ENCODE peak calls at places on chromosome 13, in nine cellular contexts. F, D, O, H, V, U, N, R and X are unnamed samples.

GRCh38 chr13:96551540-96551939 is 442.7 kb downstream of the OXGR1 start:
- DNase-seq in F (no peak), D (no peak), O (no peak), H (no peak), V (no peak), U (no peak), N (no peak), R (no peak), X (no peak)

GRCh38 chr13:110388141-110388943 is 81.3 kb downstream of the COL4A2 start:
- DNase-seq in F (no peak), D (peak), O (no peak), H (no peak), V (no peak), U (peak), N (peak), R (no peak), X (no peak)

GRCh38 chr13:27147530-27148170 is 24.0 kb downstream of the USP12 start:
- DNase-seq in F (no peak), D (no peak), O (no peak), H (no peak), V (no peak), U (no peak), N (no peak), R (no peak), X (no peak)

GRCh38 chr13:113043931-113044330 is 61.7 kb upstream of the F7 start:
- DNase-seq in F (no peak), D (no peak), O (no peak), H (no peak), V (no peak), U (no peak), N (peak), R (no peak), X (no peak)

GRCh38 chr13:66459143-66459542 is 771.0 kb downstream of the PCDH9 start:
- DNase-seq in F (no peak), D (no peak), O (no peak), H (no peak), V (no peak), U (no peak), N (no peak), R (no peak), X (no peak)

GRCh38 chr13:35791191-35791902 is 314.9 kb upstream of the MAB21L1 start:
- DNase-seq in F (no peak), D (no peak), O (no peak), H (no peak), V (no peak), U (peak), N (no peak), R (no peak), X (no peak)

GRCh38 chr13:48496796-48497195 is 36.1 kb downstream of the RCBTB2 start:
- DNase-seq in F (no peak), D (no peak), O (no peak), H (no peak), V (no peak), U (no peak), N (no peak), R (no peak), X (no peak)

GRCh38 chr13:50026788-50027473 is 11.7 kb downstream of the KCNRG start:
- DNase-seq in F (no peak), D (no peak), O (no peak), H (no peak), V (no peak), U (no peak), N (no peak), R (no peak), X (no peak)

GRCh38 chr13:79780240-79780639 is 299.3 kb downstream of the NDFIP2 start:
- DNase-seq in F (no peak), D (no peak), O (no peak), H (no peak), V (no peak), U (peak), N (no peak), R (no peak), X (no peak)

GRCh38 chr13:94988654-94989053 is 276.3 kb upstream of the SOX21 start:
- DNase-seq in F (no peak), D (no peak), O (peak), H (no peak), V (no peak), U (no peak), N (no peak), R (no peak), X (peak)

GRCh38 chr13:23674795-23675640 is 104.8 kb downstream of the TNFRSF19 start:
- DNase-seq in F (no peak), D (no peak), O (no peak), H (no peak), V (no peak), U (peak), N (no peak), R (no peak), X (no peak)

GRCh38 chr13:83325454-83325853 is 556.8 kb downstream of the SLITRK1 start:
- DNase-seq in F (no peak), D (no peak), O (no peak), H (no peak), V (no peak), U (peak), N (no peak), R (no peak), X (peak)

GRCh38 chr13:49421391-49421790 is 22.5 kb downstream of the CAB39L start:
- DNase-seq in F (peak), D (no peak), O (peak), H (no peak), V (peak), U (no peak), N (no peak), R (no peak), X (peak)

GRCh38 chr13:32969516-32969941 is 46.7 kb upstream of the KL start:
- DNase-seq in F (no peak), D (no peak), O (peak), H (no peak), V (no peak), U (peak), N (no peak), R (no peak), X (peak)

GRCh38 chr13:73417012-73417615 is 358.3 kb downstream of the KLF5 start:
- DNase-seq in F (no peak), D (no peak), O (no peak), H (no peak), V (no peak), U (peak), N (no peak), R (no peak), X (peak)

GRCh38 chr13:73179906-73180305 is 121.1 kb downstream of the KLF5 start:
- DNase-seq in F (no peak), D (no peak), O (no peak), H (no peak), V (no peak), U (no peak), N (no peak), R (no peak), X (no peak)

GRCh38 chr13:42048625-42049453 is at the start of gene DGKH:
- DNase-seq in F (peak), D (peak), O (peak), H (peak), V (peak), U (peak), N (peak), R (peak), X (peak)

GRCh38 chr13:83881917-83882625 is at the start of gene SLITRK1:
- DNase-seq in F (peak), D (peak), O (no peak), H (peak), V (no peak), U (peak), N (peak), R (peak), X (peak)

GRCh38 chr13:24135674-24136300 is 24.7 kb upstream of the SPATA13 start:
- DNase-seq in F (no peak), D (no peak), O (no peak), H (no peak), V (no peak), U (peak), N (no peak), R (no peak), X (no peak)

GRCh38 chr13:77386880-77387606 is 60.1 kb upstream of the MYCBP2 start:
- DNase-seq in F (no peak), D (no peak), O (no peak), H (no peak), V (no peak), U (peak), N (no peak), R (no peak), X (no peak)

GRCh38 chr13:20174656-20175405 is 14.0 kb upstream of the GJA3 start:
- DNase-seq in F (no peak), D (peak), O (peak), H (no peak), V (peak), U (peak), N (peak), R (no peak), X (peak)

GRCh38 chr13:20175907-20176652 is 15.2 kb upstream of the GJA3 start:
- DNase-seq in F (no peak), D (no peak), O (no peak), H (no peak), V (no peak), U (no peak), N (no peak), R (no peak), X (no peak)

GRCh38 chr13:20177049-20177831 is 15.5 kb downstream of the GJB2 start:
- DNase-seq in F (no peak), D (no peak), O (no peak), H (no peak), V (no peak), U (no peak), N (no peak), R (no peak), X (no peak)

GRCh38 chr13:20173121-20173746 is 12.4 kb upstream of the GJA3 start:
- DNase-seq in F (no peak), D (no peak), O (no peak), H (no peak), V (no peak), U (no peak), N (no peak), R (no peak), X (no peak)

DNA sequence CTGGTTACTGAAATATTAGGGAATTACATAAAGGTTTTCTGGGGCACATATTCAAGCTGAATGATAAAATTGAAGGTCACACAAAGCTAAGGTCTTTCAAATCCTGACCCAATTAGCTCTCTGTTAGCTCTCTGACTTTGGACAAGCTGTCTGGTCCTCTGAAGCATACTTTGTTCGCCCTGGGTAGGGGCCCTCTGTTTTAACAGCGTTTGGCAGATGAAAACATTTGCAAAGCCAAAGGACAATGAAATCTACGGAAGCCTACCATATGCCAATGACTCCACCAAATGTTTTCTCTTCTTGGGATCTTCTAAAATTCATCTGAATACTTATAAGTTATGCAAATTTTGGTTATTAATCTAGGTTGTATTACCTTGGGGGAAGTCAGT is 14.5 kb upstream of the GJA3 start:
- DNase-seq in F (no peak), D (no peak), O (no peak), H (no peak), V (no peak), U (no peak), N (no peak), R (no peak), X (no peak)
- H3K4me3 ChIP-seq in F (no peak), D (no peak), O (no peak), H (no peak), V (no peak), U (no peak), N (no peak), R (no peak), X (no peak)

GRCh38 chr13:40688781-40689180 is 22.3 kb upstream of the FOXO1 start:
- DNase-seq in F (no peak), D (no peak), O (no peak), H (no peak), V (no peak), U (no peak), N (no peak), R (no peak), X (no peak)
- H3K4me3 ChIP-seq in F (no peak), D (no peak), O (no peak), H (no peak), V (no peak), U (no peak), N (no peak), R (no peak), X (no peak)

DNA sequence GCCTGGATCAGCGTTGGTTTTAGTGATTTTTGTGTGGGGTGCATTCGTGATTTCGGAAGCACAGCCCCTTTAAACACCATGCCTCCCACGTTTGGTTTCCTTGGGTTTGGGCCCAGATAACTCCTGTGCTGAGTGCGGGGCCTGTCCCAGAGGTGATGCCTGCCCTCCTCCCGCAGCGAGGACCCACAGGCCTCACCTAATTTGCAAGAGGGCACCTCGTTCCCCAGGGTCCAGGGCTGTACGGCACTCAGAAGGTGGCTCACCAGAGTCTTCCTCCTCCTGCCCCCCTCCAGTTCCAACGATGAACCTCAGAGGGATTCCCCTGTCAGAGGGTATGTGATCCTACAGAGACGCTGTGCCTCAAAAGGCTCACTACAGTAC is 54.3 kb upstream of the SOX1 start:
- DNase-seq in F (no peak), D (no peak), O (no peak), H (no peak), V (no peak), U (no peak), N (no peak), R (no peak), X (no peak)
- H3K4me3 ChIP-seq in F (no peak), D (no peak), O (no peak), H (no peak), V (no peak), U (no peak), N (no peak), R (no peak), X (no peak)

GRCh38 chr13:43127103-43127817 is 103.9 kb downstream of the DNAJC15 start:
- DNase-seq in F (no peak), D (no peak), O (no peak), H (no peak), V (no peak), U (no peak), N (peak), R (no peak), X (no peak)
- H3K4me3 ChIP-seq in F (no peak), D (no peak), O (no peak), H (no peak), V (no peak), U (no peak), N (no peak), R (no peak), X (no peak)

GRCh38 chr13:106562301-106562700 is 5.6 kb downstream of the ARGLU1 start:
- DNase-seq in F (no peak), D (no peak), O (no peak), H (no peak), V (no peak), U (no peak), N (no peak), R (no peak), X (no peak)

GRCh38 chr13:106566682-106567420 is 1.1 kb downstream of the ARGLU1 start:
- DNase-seq in F (peak), D (peak), O (peak), H (no peak), V (peak), U (peak), N (peak), R (no peak), X (peak)

GRCh38 chr13:106568225-106569003 is 477 bp upstream of the ARGLU1 start:
- DNase-seq in F (no peak), D (no peak), O (no peak), H (no peak), V (no peak), U (no peak), N (no peak), R (no peak), X (no peak)

GRCh38 chr13:106567421-106568224 is at the start of gene ARGLU1:
- DNase-seq in F (peak), D (peak), O (peak), H (peak), V (peak), U (peak), N (peak), R (peak), X (peak)

DNA sequence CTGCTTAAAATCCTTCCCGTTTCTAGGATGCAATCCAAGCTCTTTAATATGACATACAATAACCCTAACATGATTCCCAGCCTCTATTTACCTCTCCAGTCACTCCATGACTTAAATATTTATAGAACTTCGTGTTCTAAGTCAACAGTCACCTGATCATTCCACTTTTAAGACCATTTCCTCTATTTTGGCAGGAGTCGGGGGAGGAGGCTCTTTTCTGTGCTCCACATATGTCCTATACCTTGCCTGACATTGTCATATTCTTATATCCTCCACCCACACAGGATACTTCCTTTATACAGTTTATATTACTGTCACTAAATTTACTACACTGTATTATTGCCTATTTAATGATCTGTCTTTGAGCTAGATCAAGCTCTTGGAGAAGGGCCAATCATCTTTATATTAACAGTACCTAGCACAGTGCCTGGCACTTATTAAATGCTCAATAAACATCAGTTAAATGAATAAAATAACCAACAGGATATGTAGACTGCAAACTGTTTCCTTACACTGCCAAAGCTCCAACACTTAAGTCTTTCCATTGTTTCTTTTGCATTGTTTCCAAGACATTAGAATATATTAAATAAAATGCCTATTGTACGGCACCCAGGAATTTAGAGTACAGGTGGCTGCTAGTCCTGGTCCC is 2.7 kb downstream of the ARGLU1 start:
- DNase-seq in F (no peak), D (no peak), O (no peak), H (no peak), V (no peak), U (no peak), N (no peak), R (no peak), X (no peak)
- H3K4me3 ChIP-seq in F (no peak), D (peak), O (no peak), H (no peak), V (peak), U (peak), N (no peak), R (peak), X (no peak)

DNA sequence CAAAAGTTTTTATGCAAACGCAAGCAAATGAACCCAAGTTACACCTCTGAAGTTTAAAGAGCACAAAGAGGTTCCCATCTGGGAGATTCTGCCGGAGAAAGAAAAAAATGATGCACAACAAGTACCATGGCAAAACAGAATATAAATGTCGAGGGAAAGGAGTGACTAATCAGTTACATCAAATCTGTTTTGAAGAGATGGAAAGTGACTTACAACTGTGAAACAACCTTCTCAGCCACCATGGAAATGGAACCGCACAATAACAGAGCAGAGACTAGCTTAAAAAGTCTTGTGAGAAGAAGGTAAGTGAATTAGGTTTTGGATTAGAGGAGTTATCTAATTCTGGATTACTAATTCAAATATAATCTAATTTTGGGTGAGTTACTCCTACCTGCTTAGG is 2.4 kb downstream of the HSPH1 start:
- DNase-seq in F (no peak), D (no peak), O (no peak), H (no peak), V (no peak), U (no peak), N (no peak), R (no peak), X (no peak)
- H3K4me3 ChIP-seq in F (peak), D (peak), O (no peak), H (peak), V (peak), U (no peak), N (no peak), R (peak), X (peak)

DNA sequence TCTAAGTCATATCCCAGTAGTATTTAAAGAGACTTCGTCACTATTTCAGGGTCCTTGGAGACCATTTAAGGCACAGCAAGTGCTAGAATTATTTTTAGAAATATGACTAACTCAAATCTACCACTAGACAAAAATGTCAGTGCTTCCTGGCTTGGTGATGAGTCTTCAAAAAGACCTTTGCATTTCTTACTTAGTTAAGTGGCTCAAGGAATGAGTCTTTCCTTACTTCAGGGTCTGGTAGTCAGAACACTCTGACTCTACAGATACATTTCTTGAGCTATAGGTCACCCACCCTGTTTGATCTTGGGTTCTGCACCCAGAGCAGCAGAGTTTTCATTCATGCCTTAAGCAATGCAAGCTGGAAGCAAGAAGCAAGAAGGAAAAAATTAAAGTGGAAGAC is 191.0 kb upstream of the HTR2A start:
- DNase-seq in F (no peak), D (no peak), O (no peak), H (no peak), V (no peak), U (peak), N (no peak), R (no peak), X (no peak)
- H3K4me3 ChIP-seq in F (no peak), D (no peak), O (no peak), H (no peak), V (no peak), U (no peak), N (no peak), R (no peak), X (no peak)